ENCODE peak calls at places on chromosomes 12 and 14, in seven cellular contexts. One of them, this sample, is unnamed.
A peak's percentile ranks its signal among the peaks of the same experiment; 100 is the strongest.

GRCh38 chr14:99687284-99688209 is 3.4 kb downstream of the CYP46A1 start:
- DNase-seq in kidney glomerular epithelial cell: no peak
- DNase-seq in activated T-cell treated with anti-CD3 and anti-CD28 coated beads, Interleukin-2, amount 50 U/mL, for 4 hours: peak; percentile 24
- DNase-seq in KG1: no peak
- DNase-seq in stimulated activated CD4-positive, alpha-beta T cell treated with anti-CD3 and anti-CD28 coated beads, Interleukin-1b, Interleukin-23, amount 100 ng/mL, for 4 hours: no peak
- DNase-seq in GM23338: peak; percentile 82
- DNase-seq in activated T-helper 9 cell treated with anti-CD3 and anti-CD28 coated beads, Interleukin-2, amount 50 U/mL, for 16 hours: no peak
- DNase-seq in this sample: peak; percentile 9

GRCh38 chr12:68381476-68381875 is 49.3 kb upstream of the MDM1 start:
- DNase-seq in kidney glomerular epithelial cell: no peak
- DNase-seq in activated T-cell treated with anti-CD3 and anti-CD28 coated beads, Interleukin-2, amount 50 U/mL, for 4 hours: no peak
- DNase-seq in KG1: peak; percentile 84
- DNase-seq in stimulated activated CD4-positive, alpha-beta T cell treated with anti-CD3 and anti-CD28 coated beads, Interleukin-1b, Interleukin-23, amount 100 ng/mL, for 4 hours: no peak
- DNase-seq in GM23338: no peak
- DNase-seq in activated T-helper 9 cell treated with anti-CD3 and anti-CD28 coated beads, Interleukin-2, amount 50 U/mL, for 16 hours: no peak
- DNase-seq in this sample: no peak

GRCh38 chr12:79300199-79300568 is 390.6 kb downstream of the PAWR start:
- DNase-seq in kidney glomerular epithelial cell: no peak
- DNase-seq in activated T-cell treated with anti-CD3 and anti-CD28 coated beads, Interleukin-2, amount 50 U/mL, for 4 hours: no peak
- DNase-seq in KG1: no peak
- DNase-seq in stimulated activated CD4-positive, alpha-beta T cell treated with anti-CD3 and anti-CD28 coated beads, Interleukin-1b, Interleukin-23, amount 100 ng/mL, for 4 hours: no peak
- DNase-seq in GM23338: peak; percentile 32
- DNase-seq in activated T-helper 9 cell treated with anti-CD3 and anti-CD28 coated beads, Interleukin-2, amount 50 U/mL, for 16 hours: no peak
- DNase-seq in this sample: no peak

GRCh38 chr12:66500841-66501240 is 178.0 kb downstream of the GRIP1 start:
- DNase-seq in kidney glomerular epithelial cell: no peak
- DNase-seq in activated T-cell treated with anti-CD3 and anti-CD28 coated beads, Interleukin-2, amount 50 U/mL, for 4 hours: no peak
- DNase-seq in KG1: no peak
- DNase-seq in stimulated activated CD4-positive, alpha-beta T cell treated with anti-CD3 and anti-CD28 coated beads, Interleukin-1b, Interleukin-23, amount 100 ng/mL, for 4 hours: no peak
- DNase-seq in GM23338: no peak
- DNase-seq in activated T-helper 9 cell treated with anti-CD3 and anti-CD28 coated beads, Interleukin-2, amount 50 U/mL, for 16 hours: no peak
- DNase-seq in this sample: no peak

GRCh38 chr12:67667276-67668073 is 18.9 kb downstream of the DYRK2 start:
- DNase-seq in kidney glomerular epithelial cell: no peak
- DNase-seq in activated T-cell treated with anti-CD3 and anti-CD28 coated beads, Interleukin-2, amount 50 U/mL, for 4 hours: no peak
- DNase-seq in KG1: no peak
- DNase-seq in stimulated activated CD4-positive, alpha-beta T cell treated with anti-CD3 and anti-CD28 coated beads, Interleukin-1b, Interleukin-23, amount 100 ng/mL, for 4 hours: no peak
- DNase-seq in GM23338: no peak
- DNase-seq in activated T-helper 9 cell treated with anti-CD3 and anti-CD28 coated beads, Interleukin-2, amount 50 U/mL, for 16 hours: no peak
- DNase-seq in this sample: no peak

GRCh38 chr12:100213016-100213891 is 12.6 kb downstream of the ACTR6 start:
- DNase-seq in kidney glomerular epithelial cell: no peak
- DNase-seq in activated T-cell treated with anti-CD3 and anti-CD28 coated beads, Interleukin-2, amount 50 U/mL, for 4 hours: no peak
- DNase-seq in KG1: no peak
- DNase-seq in stimulated activated CD4-positive, alpha-beta T cell treated with anti-CD3 and anti-CD28 coated beads, Interleukin-1b, Interleukin-23, amount 100 ng/mL, for 4 hours: no peak
- DNase-seq in GM23338: no peak
- DNase-seq in activated T-helper 9 cell treated with anti-CD3 and anti-CD28 coated beads, Interleukin-2, amount 50 U/mL, for 16 hours: no peak
- DNase-seq in this sample: no peak

GRCh38 chr12:109981311-109981710 is 14.9 kb downstream of the GIT2 start:
- DNase-seq in kidney glomerular epithelial cell: no peak
- DNase-seq in activated T-cell treated with anti-CD3 and anti-CD28 coated beads, Interleukin-2, amount 50 U/mL, for 4 hours: peak; percentile 20
- DNase-seq in KG1: no peak
- DNase-seq in stimulated activated CD4-positive, alpha-beta T cell treated with anti-CD3 and anti-CD28 coated beads, Interleukin-1b, Interleukin-23, amount 100 ng/mL, for 4 hours: peak; percentile 34
- DNase-seq in GM23338: no peak
- DNase-seq in activated T-helper 9 cell treated with anti-CD3 and anti-CD28 coated beads, Interleukin-2, amount 50 U/mL, for 16 hours: peak; percentile 27
- DNase-seq in this sample: peak; percentile 41

GRCh38 chr14:62947291-62947690 is 98.0 kb downstream of the KCNH5 start:
- DNase-seq in kidney glomerular epithelial cell: no peak
- DNase-seq in activated T-cell treated with anti-CD3 and anti-CD28 coated beads, Interleukin-2, amount 50 U/mL, for 4 hours: no peak
- DNase-seq in KG1: no peak
- DNase-seq in stimulated activated CD4-positive, alpha-beta T cell treated with anti-CD3 and anti-CD28 coated beads, Interleukin-1b, Interleukin-23, amount 100 ng/mL, for 4 hours: no peak
- DNase-seq in GM23338: no peak
- DNase-seq in activated T-helper 9 cell treated with anti-CD3 and anti-CD28 coated beads, Interleukin-2, amount 50 U/mL, for 16 hours: no peak
- DNase-seq in this sample: no peak

GRCh38 chr12:44317651-44318126 is 481.8 kb downstream of the TMEM117 start:
- DNase-seq in kidney glomerular epithelial cell: peak; percentile 46
- DNase-seq in activated T-cell treated with anti-CD3 and anti-CD28 coated beads, Interleukin-2, amount 50 U/mL, for 4 hours: no peak
- DNase-seq in KG1: no peak
- DNase-seq in stimulated activated CD4-positive, alpha-beta T cell treated with anti-CD3 and anti-CD28 coated beads, Interleukin-1b, Interleukin-23, amount 100 ng/mL, for 4 hours: no peak
- DNase-seq in GM23338: peak; percentile 76
- DNase-seq in activated T-helper 9 cell treated with anti-CD3 and anti-CD28 coated beads, Interleukin-2, amount 50 U/mL, for 16 hours: no peak
- DNase-seq in this sample: no peak

GRCh38 chr12:54522213-54522612 is 24.7 kb downstream of the NCKAP1L start:
- DNase-seq in kidney glomerular epithelial cell: no peak
- DNase-seq in activated T-cell treated with anti-CD3 and anti-CD28 coated beads, Interleukin-2, amount 50 U/mL, for 4 hours: no peak
- DNase-seq in KG1: no peak
- DNase-seq in stimulated activated CD4-positive, alpha-beta T cell treated with anti-CD3 and anti-CD28 coated beads, Interleukin-1b, Interleukin-23, amount 100 ng/mL, for 4 hours: no peak
- DNase-seq in GM23338: no peak
- DNase-seq in activated T-helper 9 cell treated with anti-CD3 and anti-CD28 coated beads, Interleukin-2, amount 50 U/mL, for 16 hours: no peak
- DNase-seq in this sample: no peak

GRCh38 chr12:8449293-8449944 is 6.3 kb upstream of the CLEC6A start:
- DNase-seq in kidney glomerular epithelial cell: peak; percentile 54
- DNase-seq in activated T-cell treated with anti-CD3 and anti-CD28 coated beads, Interleukin-2, amount 50 U/mL, for 4 hours: no peak
- DNase-seq in KG1: no peak
- DNase-seq in stimulated activated CD4-positive, alpha-beta T cell treated with anti-CD3 and anti-CD28 coated beads, Interleukin-1b, Interleukin-23, amount 100 ng/mL, for 4 hours: no peak
- DNase-seq in GM23338: peak; percentile 45
- DNase-seq in activated T-helper 9 cell treated with anti-CD3 and anti-CD28 coated beads, Interleukin-2, amount 50 U/mL, for 16 hours: no peak
- DNase-seq in this sample: no peak

GRCh38 chr12:34379142-34379541 is 356.8 kb downstream of the ALG10 start:
- DNase-seq in kidney glomerular epithelial cell: no peak
- DNase-seq in activated T-cell treated with anti-CD3 and anti-CD28 coated beads, Interleukin-2, amount 50 U/mL, for 4 hours: no peak
- DNase-seq in KG1: no peak
- DNase-seq in stimulated activated CD4-positive, alpha-beta T cell treated with anti-CD3 and anti-CD28 coated beads, Interleukin-1b, Interleukin-23, amount 100 ng/mL, for 4 hours: no peak
- DNase-seq in GM23338: no peak
- DNase-seq in activated T-helper 9 cell treated with anti-CD3 and anti-CD28 coated beads, Interleukin-2, amount 50 U/mL, for 16 hours: no peak
- DNase-seq in this sample: no peak

GRCh38 chr12:56324196-56324595 is 8.4 kb upstream of the CNPY2 start:
- DNase-seq in kidney glomerular epithelial cell: no peak
- DNase-seq in activated T-cell treated with anti-CD3 and anti-CD28 coated beads, Interleukin-2, amount 50 U/mL, for 4 hours: no peak
- DNase-seq in KG1: no peak
- DNase-seq in stimulated activated CD4-positive, alpha-beta T cell treated with anti-CD3 and anti-CD28 coated beads, Interleukin-1b, Interleukin-23, amount 100 ng/mL, for 4 hours: no peak
- DNase-seq in GM23338: no peak
- DNase-seq in activated T-helper 9 cell treated with anti-CD3 and anti-CD28 coated beads, Interleukin-2, amount 50 U/mL, for 16 hours: no peak
- DNase-seq in this sample: no peak

GRCh38 chr12:7161811-7162210 is 27.7 kb upstream of the PEX5 start:
- DNase-seq in kidney glomerular epithelial cell: no peak
- DNase-seq in activated T-cell treated with anti-CD3 and anti-CD28 coated beads, Interleukin-2, amount 50 U/mL, for 4 hours: no peak
- DNase-seq in KG1: no peak
- DNase-seq in stimulated activated CD4-positive, alpha-beta T cell treated with anti-CD3 and anti-CD28 coated beads, Interleukin-1b, Interleukin-23, amount 100 ng/mL, for 4 hours: no peak
- DNase-seq in GM23338: no peak
- DNase-seq in activated T-helper 9 cell treated with anti-CD3 and anti-CD28 coated beads, Interleukin-2, amount 50 U/mL, for 16 hours: no peak
- DNase-seq in this sample: no peak

GRCh38 chr12:97404549-97404948 is 58.1 kb upstream of the RMST start:
- DNase-seq in kidney glomerular epithelial cell: peak; percentile 39
- DNase-seq in activated T-cell treated with anti-CD3 and anti-CD28 coated beads, Interleukin-2, amount 50 U/mL, for 4 hours: no peak
- DNase-seq in KG1: no peak
- DNase-seq in stimulated activated CD4-positive, alpha-beta T cell treated with anti-CD3 and anti-CD28 coated beads, Interleukin-1b, Interleukin-23, amount 100 ng/mL, for 4 hours: no peak
- DNase-seq in GM23338: peak; percentile 85
- DNase-seq in activated T-helper 9 cell treated with anti-CD3 and anti-CD28 coated beads, Interleukin-2, amount 50 U/mL, for 16 hours: no peak
- DNase-seq in this sample: no peak

GRCh38 chr12:110687770-110688169 is 1.1 kb downstream of the HVCN1 start:
- DNase-seq in kidney glomerular epithelial cell: no peak
- DNase-seq in activated T-cell treated with anti-CD3 and anti-CD28 coated beads, Interleukin-2, amount 50 U/mL, for 4 hours: no peak
- DNase-seq in KG1: no peak
- DNase-seq in stimulated activated CD4-positive, alpha-beta T cell treated with anti-CD3 and anti-CD28 coated beads, Interleukin-1b, Interleukin-23, amount 100 ng/mL, for 4 hours: no peak
- DNase-seq in GM23338: no peak
- DNase-seq in activated T-helper 9 cell treated with anti-CD3 and anti-CD28 coated beads, Interleukin-2, amount 50 U/mL, for 16 hours: no peak
- DNase-seq in this sample: no peak

GRCh38 chr14:22780105-22780679 is 13.7 kb downstream of the OXA1L start:
- DNase-seq in kidney glomerular epithelial cell: peak; percentile 51
- DNase-seq in activated T-cell treated with anti-CD3 and anti-CD28 coated beads, Interleukin-2, amount 50 U/mL, for 4 hours: no peak
- DNase-seq in KG1: no peak
- DNase-seq in stimulated activated CD4-positive, alpha-beta T cell treated with anti-CD3 and anti-CD28 coated beads, Interleukin-1b, Interleukin-23, amount 100 ng/mL, for 4 hours: no peak
- DNase-seq in GM23338: no peak
- DNase-seq in activated T-helper 9 cell treated with anti-CD3 and anti-CD28 coated beads, Interleukin-2, amount 50 U/mL, for 16 hours: no peak
- DNase-seq in this sample: no peak

GRCh38 chr14:104542871-104543830 is 36.4 kb upstream of the C14orf180 start:
- DNase-seq in kidney glomerular epithelial cell: no peak
- DNase-seq in activated T-cell treated with anti-CD3 and anti-CD28 coated beads, Interleukin-2, amount 50 U/mL, for 4 hours: no peak
- DNase-seq in KG1: no peak
- DNase-seq in stimulated activated CD4-positive, alpha-beta T cell treated with anti-CD3 and anti-CD28 coated beads, Interleukin-1b, Interleukin-23, amount 100 ng/mL, for 4 hours: no peak
- DNase-seq in GM23338: no peak
- DNase-seq in activated T-helper 9 cell treated with anti-CD3 and anti-CD28 coated beads, Interleukin-2, amount 50 U/mL, for 16 hours: no peak
- DNase-seq in this sample: no peak

GRCh38 chr14:64196668-64197411 is 97.3 kb downstream of the ESR2 start:
- DNase-seq in kidney glomerular epithelial cell: peak; percentile 30
- DNase-seq in activated T-cell treated with anti-CD3 and anti-CD28 coated beads, Interleukin-2, amount 50 U/mL, for 4 hours: no peak
- DNase-seq in KG1: no peak
- DNase-seq in stimulated activated CD4-positive, alpha-beta T cell treated with anti-CD3 and anti-CD28 coated beads, Interleukin-1b, Interleukin-23, amount 100 ng/mL, for 4 hours: no peak
- DNase-seq in GM23338: peak; percentile 77
- DNase-seq in activated T-helper 9 cell treated with anti-CD3 and anti-CD28 coated beads, Interleukin-2, amount 50 U/mL, for 16 hours: no peak
- DNase-seq in this sample: no peak

GRCh38 chr14:20687362-20688166 is 1.0 kb upstream of the ANG start:
- DNase-seq in kidney glomerular epithelial cell: no peak
- DNase-seq in activated T-cell treated with anti-CD3 and anti-CD28 coated beads, Interleukin-2, amount 50 U/mL, for 4 hours: no peak
- DNase-seq in KG1: no peak
- DNase-seq in stimulated activated CD4-positive, alpha-beta T cell treated with anti-CD3 and anti-CD28 coated beads, Interleukin-1b, Interleukin-23, amount 100 ng/mL, for 4 hours: no peak
- DNase-seq in GM23338: no peak
- DNase-seq in activated T-helper 9 cell treated with anti-CD3 and anti-CD28 coated beads, Interleukin-2, amount 50 U/mL, for 16 hours: no peak
- DNase-seq in this sample: no peak

GRCh38 chr12:124021025-124021406 is 48.0 kb downstream of the ZNF664 start:
- DNase-seq in kidney glomerular epithelial cell: no peak
- DNase-seq in activated T-cell treated with anti-CD3 and anti-CD28 coated beads, Interleukin-2, amount 50 U/mL, for 4 hours: no peak
- DNase-seq in KG1: no peak
- DNase-seq in stimulated activated CD4-positive, alpha-beta T cell treated with anti-CD3 and anti-CD28 coated beads, Interleukin-1b, Interleukin-23, amount 100 ng/mL, for 4 hours: no peak
- DNase-seq in GM23338: no peak
- DNase-seq in activated T-helper 9 cell treated with anti-CD3 and anti-CD28 coated beads, Interleukin-2, amount 50 U/mL, for 16 hours: no peak
- DNase-seq in this sample: no peak

GRCh38 chr12:114933428-114934160 is 249.6 kb upstream of the TBX3 start:
- DNase-seq in kidney glomerular epithelial cell: peak; percentile 68
- DNase-seq in activated T-cell treated with anti-CD3 and anti-CD28 coated beads, Interleukin-2, amount 50 U/mL, for 4 hours: no peak
- DNase-seq in KG1: no peak
- DNase-seq in stimulated activated CD4-positive, alpha-beta T cell treated with anti-CD3 and anti-CD28 coated beads, Interleukin-1b, Interleukin-23, amount 100 ng/mL, for 4 hours: no peak
- DNase-seq in GM23338: no peak
- DNase-seq in activated T-helper 9 cell treated with anti-CD3 and anti-CD28 coated beads, Interleukin-2, amount 50 U/mL, for 16 hours: no peak
- DNase-seq in this sample: no peak

GRCh38 chr14:99821519-99822165 is 28.4 kb downstream of the EML1 start:
- DNase-seq in kidney glomerular epithelial cell: peak; percentile 84
- DNase-seq in activated T-cell treated with anti-CD3 and anti-CD28 coated beads, Interleukin-2, amount 50 U/mL, for 4 hours: no peak
- DNase-seq in KG1: no peak
- DNase-seq in stimulated activated CD4-positive, alpha-beta T cell treated with anti-CD3 and anti-CD28 coated beads, Interleukin-1b, Interleukin-23, amount 100 ng/mL, for 4 hours: no peak
- DNase-seq in GM23338: no peak
- DNase-seq in activated T-helper 9 cell treated with anti-CD3 and anti-CD28 coated beads, Interleukin-2, amount 50 U/mL, for 16 hours: no peak
- DNase-seq in this sample: no peak

GRCh38 chr14:72741836-72742681 is 151.8 kb downstream of the DPF3 start:
- DNase-seq in kidney glomerular epithelial cell: no peak
- DNase-seq in activated T-cell treated with anti-CD3 and anti-CD28 coated beads, Interleukin-2, amount 50 U/mL, for 4 hours: no peak
- DNase-seq in KG1: no peak
- DNase-seq in stimulated activated CD4-positive, alpha-beta T cell treated with anti-CD3 and anti-CD28 coated beads, Interleukin-1b, Interleukin-23, amount 100 ng/mL, for 4 hours: no peak
- DNase-seq in GM23338: peak; percentile 21
- DNase-seq in activated T-helper 9 cell treated with anti-CD3 and anti-CD28 coated beads, Interleukin-2, amount 50 U/mL, for 16 hours: no peak
- DNase-seq in this sample: no peak

GRCh38 chr14:50835280-50835679 is 4.3 kb upstream of the NIN start:
- DNase-seq in kidney glomerular epithelial cell: peak; percentile 27
- DNase-seq in activated T-cell treated with anti-CD3 and anti-CD28 coated beads, Interleukin-2, amount 50 U/mL, for 4 hours: no peak
- DNase-seq in KG1: no peak
- DNase-seq in stimulated activated CD4-positive, alpha-beta T cell treated with anti-CD3 and anti-CD28 coated beads, Interleukin-1b, Interleukin-23, amount 100 ng/mL, for 4 hours: no peak
- DNase-seq in GM23338: no peak
- DNase-seq in activated T-helper 9 cell treated with anti-CD3 and anti-CD28 coated beads, Interleukin-2, amount 50 U/mL, for 16 hours: no peak
- DNase-seq in this sample: no peak

GRCh38 chr12:124928095-124928911 is 13.9 kb upstream of the UBC start:
- DNase-seq in kidney glomerular epithelial cell: no peak
- DNase-seq in activated T-cell treated with anti-CD3 and anti-CD28 coated beads, Interleukin-2, amount 50 U/mL, for 4 hours: peak; percentile 41
- DNase-seq in KG1: no peak
- DNase-seq in stimulated activated CD4-positive, alpha-beta T cell treated with anti-CD3 and anti-CD28 coated beads, Interleukin-1b, Interleukin-23, amount 100 ng/mL, for 4 hours: peak; percentile 28
- DNase-seq in GM23338: peak; percentile 88
- DNase-seq in activated T-helper 9 cell treated with anti-CD3 and anti-CD28 coated beads, Interleukin-2, amount 50 U/mL, for 16 hours: peak; percentile 32
- DNase-seq in this sample: peak; percentile 24

GRCh38 chr12:122021193-122021821 is 377 bp upstream of the BCL7A start:
- DNase-seq in kidney glomerular epithelial cell: no peak
- DNase-seq in activated T-cell treated with anti-CD3 and anti-CD28 coated beads, Interleukin-2, amount 50 U/mL, for 4 hours: no peak
- DNase-seq in KG1: peak; percentile 19
- DNase-seq in stimulated activated CD4-positive, alpha-beta T cell treated with anti-CD3 and anti-CD28 coated beads, Interleukin-1b, Interleukin-23, amount 100 ng/mL, for 4 hours: no peak
- DNase-seq in GM23338: peak; percentile 63
- DNase-seq in activated T-helper 9 cell treated with anti-CD3 and anti-CD28 coated beads, Interleukin-2, amount 50 U/mL, for 16 hours: no peak
- DNase-seq in this sample: no peak

GRCh38 chr14:37650356-37651037 is 55.1 kb downstream of the TTC6 start:
- DNase-seq in kidney glomerular epithelial cell: no peak
- DNase-seq in activated T-cell treated with anti-CD3 and anti-CD28 coated beads, Interleukin-2, amount 50 U/mL, for 4 hours: no peak
- DNase-seq in KG1: no peak
- DNase-seq in stimulated activated CD4-positive, alpha-beta T cell treated with anti-CD3 and anti-CD28 coated beads, Interleukin-1b, Interleukin-23, amount 100 ng/mL, for 4 hours: no peak
- DNase-seq in GM23338: peak; percentile 28
- DNase-seq in activated T-helper 9 cell treated with anti-CD3 and anti-CD28 coated beads, Interleukin-2, amount 50 U/mL, for 16 hours: no peak
- DNase-seq in this sample: no peak

GRCh38 chr12:111297703-111298426 is 71.0 kb downstream of the PHETA1 start:
- DNase-seq in kidney glomerular epithelial cell: no peak
- DNase-seq in activated T-cell treated with anti-CD3 and anti-CD28 coated beads, Interleukin-2, amount 50 U/mL, for 4 hours: no peak
- DNase-seq in KG1: no peak
- DNase-seq in stimulated activated CD4-positive, alpha-beta T cell treated with anti-CD3 and anti-CD28 coated beads, Interleukin-1b, Interleukin-23, amount 100 ng/mL, for 4 hours: no peak
- DNase-seq in GM23338: peak; percentile 72
- DNase-seq in activated T-helper 9 cell treated with anti-CD3 and anti-CD28 coated beads, Interleukin-2, amount 50 U/mL, for 16 hours: no peak
- DNase-seq in this sample: no peak

GRCh38 chr14:90495357-90496276 is 98.8 kb downstream of the CALM1 start:
- DNase-seq in kidney glomerular epithelial cell: peak; percentile 64
- DNase-seq in activated T-cell treated with anti-CD3 and anti-CD28 coated beads, Interleukin-2, amount 50 U/mL, for 4 hours: peak; percentile 19
- DNase-seq in KG1: peak; percentile 45
- DNase-seq in stimulated activated CD4-positive, alpha-beta T cell treated with anti-CD3 and anti-CD28 coated beads, Interleukin-1b, Interleukin-23, amount 100 ng/mL, for 4 hours: peak; percentile 18
- DNase-seq in GM23338: peak; percentile 96
- DNase-seq in activated T-helper 9 cell treated with anti-CD3 and anti-CD28 coated beads, Interleukin-2, amount 50 U/mL, for 16 hours: no peak
- DNase-seq in this sample: peak; percentile 17

GRCh38 chr14:42307239-42307825 is 700.7 kb downstream of the LRFN5 start:
- DNase-seq in kidney glomerular epithelial cell: no peak
- DNase-seq in activated T-cell treated with anti-CD3 and anti-CD28 coated beads, Interleukin-2, amount 50 U/mL, for 4 hours: no peak
- DNase-seq in KG1: no peak
- DNase-seq in stimulated activated CD4-positive, alpha-beta T cell treated with anti-CD3 and anti-CD28 coated beads, Interleukin-1b, Interleukin-23, amount 100 ng/mL, for 4 hours: no peak
- DNase-seq in GM23338: peak; percentile 2
- DNase-seq in activated T-helper 9 cell treated with anti-CD3 and anti-CD28 coated beads, Interleukin-2, amount 50 U/mL, for 16 hours: no peak
- DNase-seq in this sample: no peak

GRCh38 chr14:81509838-81510452 is 23.7 kb downstream of the SEL1L start:
- DNase-seq in kidney glomerular epithelial cell: no peak
- DNase-seq in activated T-cell treated with anti-CD3 and anti-CD28 coated beads, Interleukin-2, amount 50 U/mL, for 4 hours: no peak
- DNase-seq in KG1: no peak
- DNase-seq in stimulated activated CD4-positive, alpha-beta T cell treated with anti-CD3 and anti-CD28 coated beads, Interleukin-1b, Interleukin-23, amount 100 ng/mL, for 4 hours: no peak
- DNase-seq in GM23338: peak; percentile 11
- DNase-seq in activated T-helper 9 cell treated with anti-CD3 and anti-CD28 coated beads, Interleukin-2, amount 50 U/mL, for 16 hours: no peak
- DNase-seq in this sample: no peak

GRCh38 chr12:76176935-76177334 is 92.5 kb upstream of the NAP1L1 start:
- DNase-seq in kidney glomerular epithelial cell: peak; percentile 39
- DNase-seq in activated T-cell treated with anti-CD3 and anti-CD28 coated beads, Interleukin-2, amount 50 U/mL, for 4 hours: no peak
- DNase-seq in KG1: no peak
- DNase-seq in stimulated activated CD4-positive, alpha-beta T cell treated with anti-CD3 and anti-CD28 coated beads, Interleukin-1b, Interleukin-23, amount 100 ng/mL, for 4 hours: no peak
- DNase-seq in GM23338: no peak
- DNase-seq in activated T-helper 9 cell treated with anti-CD3 and anti-CD28 coated beads, Interleukin-2, amount 50 U/mL, for 16 hours: no peak
- DNase-seq in this sample: no peak

GRCh38 chr12:93670104-93670503 is 7.1 kb upstream of the CRADD start:
- DNase-seq in kidney glomerular epithelial cell: no peak
- DNase-seq in activated T-cell treated with anti-CD3 and anti-CD28 coated beads, Interleukin-2, amount 50 U/mL, for 4 hours: no peak
- DNase-seq in KG1: no peak
- DNase-seq in stimulated activated CD4-positive, alpha-beta T cell treated with anti-CD3 and anti-CD28 coated beads, Interleukin-1b, Interleukin-23, amount 100 ng/mL, for 4 hours: no peak
- DNase-seq in GM23338: no peak
- DNase-seq in activated T-helper 9 cell treated with anti-CD3 and anti-CD28 coated beads, Interleukin-2, amount 50 U/mL, for 16 hours: no peak
- DNase-seq in this sample: no peak

GRCh38 chr14:92670967-92671366 is 77.5 kb downstream of the LGMN start:
- DNase-seq in kidney glomerular epithelial cell: no peak
- DNase-seq in activated T-cell treated with anti-CD3 and anti-CD28 coated beads, Interleukin-2, amount 50 U/mL, for 4 hours: no peak
- DNase-seq in KG1: no peak
- DNase-seq in stimulated activated CD4-positive, alpha-beta T cell treated with anti-CD3 and anti-CD28 coated beads, Interleukin-1b, Interleukin-23, amount 100 ng/mL, for 4 hours: no peak
- DNase-seq in GM23338: no peak
- DNase-seq in activated T-helper 9 cell treated with anti-CD3 and anti-CD28 coated beads, Interleukin-2, amount 50 U/mL, for 16 hours: no peak
- DNase-seq in this sample: no peak

This sample was measured in effector memory CD4-positive, alpha-beta T cell.